ENCODE peak calls at places on chromosomes 3 and 15, in five cellular contexts. Z, H, L, B and U are unnamed samples.

GRCh38 chr3:186454881-186455703 is 89.1 kb downstream of the CRYGS start:
- DNase-seq in Z (no peak), H (no peak), L (no peak), B (no peak), U (no peak)

GRCh38 chr3:134325106-134325705 is 49.0 kb downstream of the AMOTL2 start:
- DNase-seq in Z (no peak), H (no peak), L (no peak), B (no peak), U (no peak)

GRCh38 chr15:30885814-30886213 is 17.9 kb upstream of the FAN1 start:
- DNase-seq in Z (no peak), H (peak; percentile 27), L (no peak), B (peak; percentile 48), U (no peak)

GRCh38 chr3:11530153-11530721 is 113.5 kb downstream of the VGLL4 start:
- DNase-seq in Z (peak; percentile 29), H (peak; percentile 82), L (no peak), B (no peak), U (peak; percentile 79)

GRCh38 chr3:78506038-78506437 is 1261.8 kb downstream of the ROBO1 start:
- DNase-seq in Z (no peak), H (no peak), L (no peak), B (peak; percentile 39), U (no peak)

GRCh38 chr15:58665676-58666075 is 83.8 kb downstream of the ADAM10 start:
- DNase-seq in Z (no peak), H (no peak), L (no peak), B (no peak), U (no peak)

GRCh38 chr15:41603941-41604660 is 45.1 kb downstream of the TYRO3 start:
- DNase-seq in Z (peak; percentile 75), H (peak; percentile 71), L (peak; percentile 65), B (peak; percentile 83), U (peak; percentile 67)

GRCh38 chr3:183895296-183895695 is 10.6 kb upstream of the PARL start:
- DNase-seq in Z (peak; percentile 79), H (no peak), L (peak; percentile 74), B (peak; percentile 71), U (no peak)

GRCh38 chr15:38354321-38354929 is 99.5 kb upstream of the FAM98B start:
- DNase-seq in Z (peak; percentile 76), H (peak; percentile 61), L (peak; percentile 52), B (peak; percentile 87), U (peak; percentile 43)

GRCh38 chr3:189689625-189690024 is 58.4 kb downstream of the TP63 start:
- DNase-seq in Z (no peak), H (no peak), L (no peak), B (no peak), U (no peak)

GRCh38 chr15:38809621-38810020 is 245.0 kb upstream of the RASGRP1 start:
- DNase-seq in Z (no peak), H (no peak), L (no peak), B (no peak), U (no peak)

GRCh38 chr15:60384052-60384451 is 13.7 kb downstream of the ANXA2 start:
- DNase-seq in Z (no peak), H (no peak), L (no peak), B (no peak), U (no peak)

GRCh38 chr15:33313491-33313890 is 2.7 kb downstream of the RYR3 start:
- DNase-seq in Z (no peak), H (no peak), L (no peak), B (peak; percentile 56), U (no peak)

GRCh38 chr3:194574639-194575483 is 58.4 kb downstream of the TMEM44 start:
- DNase-seq in Z (no peak), H (no peak), L (no peak), B (peak; percentile 68), U (no peak)